ENCODE peak calls at places on chromosomes 5 and 9, in four cellular contexts. V, A, Z and J are unnamed samples.
A peak's percentile ranks its signal among the peaks of the same experiment; 100 is the strongest.

GRCh38 chr5:133932441-133933168 is 35.8 kb downstream of the C5orf15 start:
- DNase-seq in V (no peak), A (no peak), Z (no peak), J (no peak)

GRCh38 chr5:73496984-73497457 is 1.2 kb upstream of the BTF3 start:
- DNase-seq in V (no peak), A (no peak), Z (peak; percentile 31), J (no peak)

GRCh38 chr9:76691761-76692313 is 72.4 kb upstream of the PCA3 start:
- DNase-seq in V (no peak), A (no peak), Z (no peak), J (no peak)

GRCh38 chr9:121824651-121825480 is 173.4 kb downstream of the DAB2IP start:
- DNase-seq in V (no peak), A (no peak), Z (no peak), J (peak; percentile 45)

GRCh38 chr5:150196986-150197385 is 7.1 kb downstream of the SLC6A7 start:
- DNase-seq in V (no peak), A (no peak), Z (no peak), J (no peak)

GRCh38 chr5:132256086-132256782 is 1.3 kb upstream of the PDLIM4 start:
- DNase-seq in V (no peak), A (no peak), Z (no peak), J (no peak)

GRCh38 chr9:110977259-110977709 is 61.0 kb downstream of the LPAR1 start:
- DNase-seq in V (no peak), A (no peak), Z (no peak), J (no peak)

GRCh38 chr5:81422671-81423070 is 28.7 kb upstream of the ACOT12 start:
- DNase-seq in V (no peak), A (no peak), Z (no peak), J (no peak)